ENCODE peak calls at places on chromosomes 6 and 20, in six cellular contexts. P, B, K, E, O and Y are unnamed samples.

GRCh38 chr20:6008254-6008653 is 45.6 kb downstream of the LRRN4 start:
- DNase-seq in O (no peak), E (no peak), B (no peak), P (peak), K (no peak), Y (no peak)

GRCh38 chr20:35988910-35989463 is 20.6 kb downstream of the CNBD2 start:
- DNase-seq in P (no peak), E (no peak), K (no peak), O (no peak), B (no peak), Y (no peak)

GRCh38 chr20:8646716-8647115 is 422.2 kb upstream of the PLCB4 start:
- DNase-seq in K (no peak), P (peak), O (no peak), E (no peak), B (no peak), Y (no peak)

GRCh38 chr6:145015739-145016558 is 719.4 kb downstream of the EPM2A start:
- DNase-seq in K (peak), E (no peak), P (peak), O (no peak), B (no peak), Y (no peak)

GRCh38 chr20:44057698-44058675 is 129.0 kb downstream of the JPH2 start:
- DNase-seq in K (no peak), P (no peak), B (no peak), O (no peak), E (no peak), Y (no peak)

GRCh38 chr6:47714802-47715201 is 16.4 kb downstream of the ADGRF4 start:
- DNase-seq in P (no peak), B (no peak), K (no peak), E (no peak), O (no peak), Y (no peak)

GRCh38 chr6:16097382-16098171 is 31.3 kb upstream of the MYLIP start:
- DNase-seq in K (no peak), E (no peak), O (no peak), P (no peak), B (no peak), Y (no peak)

GRCh38 chr20:63286781-63287696 is 5.9 kb upstream of the COL20A1 start:
- DNase-seq in P (no peak), O (no peak), B (no peak), K (no peak), E (no peak), Y (no peak)

GRCh38 chr6:3898270-3898994 is 49.3 kb downstream of the FAM50B start:
- DNase-seq in K (no peak), O (no peak), B (no peak), E (no peak), P (no peak), Y (no peak)

GRCh38 chr6:34908194-34908593 is 19.1 kb downstream of the ANKS1A start:
- DNase-seq in B (no peak), P (no peak), K (no peak), O (no peak), E (no peak), Y (no peak)

GRCh38 chr6:146111864-146112263 is 83.0 kb downstream of the GRM1 start:
- DNase-seq in O (no peak), B (no peak), P (no peak), K (no peak), E (no peak), Y (no peak)

GRCh38 chr6:153947817-153948447 is 91.1 kb upstream of the OPRM1 start:
- DNase-seq in B (no peak), K (peak), O (no peak), P (peak), E (peak), Y (no peak)

GRCh38 chr6:21615504-21615903 is 22.0 kb downstream of the SOX4 start:
- DNase-seq in O (no peak), P (no peak), E (no peak), K (no peak), B (no peak), Y (no peak)

GRCh38 chr20:62571667-62572344 is 70.5 kb upstream of the SLCO4A1 start:
- DNase-seq in O (no peak), B (no peak), K (no peak), P (no peak), E (no peak), Y (no peak)

GRCh38 chr6:3882865-3883264 is 33.7 kb downstream of the FAM50B start:
- DNase-seq in K (no peak), E (no peak), O (no peak), P (peak), B (no peak), Y (no peak)

GRCh38 chr20:37944456-37944981 is 41.6 kb downstream of the VSTM2L start:
- DNase-seq in B (no peak), E (no peak), K (no peak), P (no peak), O (no peak), Y (no peak)

GRCh38 chr6:50952092-50952932 is 133.6 kb downstream of the TFAP2B start:
- DNase-seq in P (no peak), E (peak), O (no peak), K (no peak), B (no peak), Y (no peak)

GRCh38 chr6:115545410-115545986 is 515.2 kb downstream of the FRK start:
- DNase-seq in O (no peak), K (peak), P (no peak), B (no peak), E (no peak), Y (no peak)

GRCh38 chr6:128784266-128784665 is 98.7 kb upstream of the LAMA2 start:
- DNase-seq in O (no peak), K (no peak), B (no peak), E (no peak), P (no peak), Y (no peak)

GRCh38 chr20:37229300-37229699 is 32.3 kb downstream of the GHRH start:
- DNase-seq in O (no peak), P (no peak), E (peak), K (peak), B (no peak), Y (no peak)

GRCh38 chr6:113825776-113826175 is 31.4 kb upstream of the MARCKS start:
- DNase-seq in O (no peak), P (peak), B (no peak), K (peak), E (peak), Y (no peak)

GRCh38 chr20:10282930-10283556 is 64.4 kb downstream of the SNAP25 start:
- DNase-seq in E (no peak), B (no peak), P (peak), K (no peak), O (no peak), Y (no peak)

GRCh38 chr20:24150406-24150805 is 161.8 kb upstream of the GGTLC1 start:
- DNase-seq in O (no peak), K (no peak), B (no peak), E (no peak), P (no peak), Y (no peak)